ENCODE peak calls at places on chromosomes 2 and 18, in four cellular contexts. One of them, this sample, is unnamed. For H3K9me3, the result is how much of the 10 kb centered on the place peaks cover.

GRCh38 chr2:237687666-237688065 is 60.3 kb downstream of the LRRFIP1 start:
- DNase-seq in hepatocyte: peak
- DNase-seq in thyroid gland: peak
- DNase-seq in fibroblast of lung: peak
- DNase-seq in this sample: peak

GRCh38 chr18:23810396-23810795 is 121.1 kb downstream of the LAMA3 start:
- DNase-seq in hepatocyte: no peak
- DNase-seq in fibroblast of lung: no peak
- DNase-seq in thyroid gland: no peak
- DNase-seq in this sample: no peak

GRCh38 chr2:213149332-213149875 is 2.0 kb downstream of the IKZF2 start:
- DNase-seq in fibroblast of lung: peak
- DNase-seq in thyroid gland: no peak
- DNase-seq in hepatocyte: no peak
- DNase-seq in this sample: no peak

GRCh38 chr2:8002765-8003393 is 679.0 kb upstream of the ID2 start:
- DNase-seq in hepatocyte: no peak
- DNase-seq in thyroid gland: no peak
- DNase-seq in fibroblast of lung: no peak
- DNase-seq in this sample: no peak

GRCh38 chr2:46187112-46187618 is 110.0 kb upstream of the EPAS1 start:
- DNase-seq in fibroblast of lung: peak
- DNase-seq in hepatocyte: no peak
- DNase-seq in thyroid gland: no peak
- DNase-seq in this sample: peak

GRCh38 chr18:23966909-23967308 is 47.6 kb upstream of the TTC39C start:
- DNase-seq in hepatocyte: no peak
- DNase-seq in thyroid gland: no peak
- DNase-seq in fibroblast of lung: no peak
- DNase-seq in this sample: no peak

GRCh38 chr2:241659150-241659739 is 21.8 kb downstream of the ATG4B start:
- DNase-seq in hepatocyte: peak
- DNase-seq in thyroid gland: peak
- DNase-seq in fibroblast of lung: peak
- DNase-seq in this sample: peak

GRCh38 chr2:24360050-24360962 is at the start of gene ITSN2:
- DNase-seq in thyroid gland: peak
- DNase-seq in hepatocyte: peak
- DNase-seq in fibroblast of lung: peak
- DNase-seq in this sample: peak

GRCh38 chr18:3451989-3452749 is 2.2 kb downstream of the TGIF1 start:
- DNase-seq in thyroid gland: peak
- DNase-seq in hepatocyte: peak
- DNase-seq in fibroblast of lung: peak
- DNase-seq in this sample: peak

GRCh38 chr2:86785456-86785855 is 5.3 kb downstream of the CD8A start:
- DNase-seq in thyroid gland: no peak
- DNase-seq in hepatocyte: no peak
- DNase-seq in fibroblast of lung: no peak
- DNase-seq in this sample: no peak

GRCh38 chr2:118269408-118270051 is 181.3 kb downstream of the INSIG2 start:
- DNase-seq in thyroid gland: no peak
- DNase-seq in fibroblast of lung: no peak
- DNase-seq in hepatocyte: no peak
- DNase-seq in this sample: no peak

GRCh38 chr2:30240162-30240696 is 8.9 kb downstream of the LBH start:
- DNase-seq in fibroblast of lung: no peak
- DNase-seq in thyroid gland: no peak
- DNase-seq in hepatocyte: no peak
- DNase-seq in this sample: no peak

GRCh38 chr2:26558271-26559043 is 80.5 kb upstream of the OTOF start:
- DNase-seq in fibroblast of lung: no peak
- DNase-seq in thyroid gland: no peak
- DNase-seq in hepatocyte: peak
- DNase-seq in this sample: no peak

GRCh38 chr2:12284487-12284886 is 432.2 kb upstream of the TRIB2 start:
- DNase-seq in thyroid gland: no peak
- DNase-seq in fibroblast of lung: peak
- DNase-seq in hepatocyte: no peak
- DNase-seq in this sample: no peak

GRCh38 chr18:45521151-45521550 is 94.1 kb upstream of the SLC14A2 start:
- DNase-seq in fibroblast of lung: peak
- DNase-seq in thyroid gland: no peak
- DNase-seq in hepatocyte: no peak
- DNase-seq in this sample: no peak

GRCh38 chr18:3875376-3875775 is 425.4 kb downstream of the TGIF1 start:
- DNase-seq in fibroblast of lung: no peak
- DNase-seq in thyroid gland: no peak
- DNase-seq in hepatocyte: no peak
- DNase-seq in this sample: no peak

GRCh38 chr2:57936216-57936615 is 110.4 kb upstream of the VRK2 start:
- DNase-seq in thyroid gland: no peak
- DNase-seq in hepatocyte: no peak
- DNase-seq in fibroblast of lung: peak
- DNase-seq in this sample: no peak

GRCh38 chr2:40032650-40033319 is 253.7 kb upstream of the THUMPD2 start:
- DNase-seq in thyroid gland: no peak
- DNase-seq in hepatocyte: no peak
- DNase-seq in fibroblast of lung: peak
- DNase-seq in this sample: no peak

GRCh38 chr2:195428673-195429072 is 228.4 kb upstream of the SLC39A10 start:
- DNase-seq in thyroid gland: no peak
- DNase-seq in fibroblast of lung: no peak
- DNase-seq in hepatocyte: no peak
- DNase-seq in this sample: no peak

DNA sequence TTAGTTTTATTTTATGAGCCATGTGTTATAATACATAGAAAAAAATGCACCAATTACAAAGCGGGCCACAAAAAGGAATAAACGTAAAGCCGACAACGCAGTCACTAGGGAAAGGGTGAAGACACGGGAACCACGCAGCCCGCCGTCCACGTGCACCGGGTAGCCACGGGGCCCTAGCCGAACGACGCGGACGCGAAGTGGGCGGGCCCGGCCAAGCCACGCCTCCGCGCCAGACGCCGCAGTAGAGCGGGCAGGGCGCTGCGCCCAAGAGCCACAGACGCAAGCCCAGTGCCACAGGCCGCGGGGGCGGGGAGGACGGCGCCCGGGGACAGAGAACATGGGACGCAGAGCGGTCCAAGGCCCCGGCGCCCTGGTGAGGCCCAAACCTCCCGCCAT is at the start of gene DUSP28:
- DNase-seq in fibroblast of lung: peak
- DNase-seq in hepatocyte: peak
- DNase-seq in thyroid gland: peak
- DNase-seq in this sample: peak
- H3K9me3 ChIP-seq in fibroblast of lung: under half
- H3K9me3 ChIP-seq in hepatocyte: under half
- H3K9me3 ChIP-seq in thyroid gland: under half
- H3K9me3 ChIP-seq in this sample: under half

DNA sequence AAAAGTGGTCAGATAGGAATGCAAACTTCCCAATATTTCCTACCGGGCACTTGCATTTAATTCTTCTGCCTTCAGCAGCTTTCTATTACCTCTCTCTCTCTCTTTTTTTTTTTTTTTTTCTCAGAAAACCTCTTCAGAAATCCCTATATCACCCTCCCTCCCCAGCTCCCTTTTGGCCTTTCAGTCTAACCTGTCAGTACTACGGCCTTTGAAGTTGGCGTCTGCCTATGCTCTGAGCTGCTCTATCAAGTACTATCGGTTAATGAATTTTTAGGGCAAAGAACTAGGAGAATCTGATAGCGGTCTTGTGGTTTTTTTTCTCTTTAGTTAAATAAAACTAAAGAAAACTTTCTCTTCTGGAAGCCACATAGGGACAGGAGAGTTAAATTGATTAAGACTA is 122.4 kb upstream of the MAPRE2 start:
- DNase-seq in thyroid gland: no peak
- DNase-seq in fibroblast of lung: no peak
- DNase-seq in hepatocyte: no peak
- DNase-seq in this sample: no peak
- TF ChIP-seq CTCF in thyroid gland: no peak
- TF ChIP-seq CTCF in fibroblast of lung: no peak
- TF ChIP-seq CTCF in hepatocyte: no peak
- TF ChIP-seq CTCF in this sample: no peak

GRCh38 chr2:216299130-216299529 is 73.2 kb downstream of the MARCHF4 start:
- DNase-seq in thyroid gland: no peak
- DNase-seq in hepatocyte: no peak
- DNase-seq in fibroblast of lung: no peak
- DNase-seq in this sample: no peak
- H3K4me3 ChIP-seq in thyroid gland: no peak
- H3K4me3 ChIP-seq in hepatocyte: no peak
- H3K4me3 ChIP-seq in fibroblast of lung: no peak
- H3K4me3 ChIP-seq in this sample: no peak

DNA sequence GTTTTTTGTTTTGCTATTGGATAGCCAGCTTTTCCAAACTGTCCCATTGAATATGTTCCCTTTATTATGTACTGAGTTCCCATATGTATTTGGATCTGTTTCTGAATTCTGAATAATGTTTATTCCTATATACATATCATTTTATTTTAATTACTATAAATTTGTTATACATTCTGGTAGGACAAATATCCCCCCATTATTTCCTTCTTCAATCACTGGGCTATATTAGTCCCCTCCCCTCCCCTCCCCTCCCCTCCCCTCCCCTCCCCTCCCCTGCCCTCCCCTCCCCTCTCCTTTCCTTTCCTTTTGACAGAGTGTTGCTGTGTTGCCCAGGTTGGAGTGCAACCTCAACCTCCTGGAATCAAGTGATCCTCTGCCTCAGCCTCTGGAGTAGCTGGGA is 26.3 kb downstream of the RAB3GAP1 start:
- DNase-seq in fibroblast of lung: no peak
- DNase-seq in hepatocyte: no peak
- DNase-seq in thyroid gland: no peak
- DNase-seq in this sample: no peak
- H3K9me3 ChIP-seq in fibroblast of lung: under half
- H3K9me3 ChIP-seq in hepatocyte: under half
- H3K9me3 ChIP-seq in thyroid gland: under half
- H3K9me3 ChIP-seq in this sample: under half